ENCODE peak calls at places on chromosomes 6 and 20, in nine cellular contexts. One of them, this sample, is unnamed.

GRCh38 chr20:46305331-46305972 is 2.8 kb downstream of the CDH22 start:
- DNase-seq in NCI-H2081 treated with DMSO at 0.1 percent for 48 hours: no peak
- DNase-seq in mucosa of gallbladder: peak; percentile 14
- DNase-seq in nephron progenitor cell: no peak
- DNase-seq in EL: no peak
- DNase-seq in amygdala: no peak
- DNase-seq in central memory CD4-positive, alpha-beta T cell: no peak
- DNase-seq in NCI-H1105: no peak
- DNase-seq in T-helper 2 cell: no peak
- DNase-seq in this sample: no peak

GRCh38 chr20:49712918-49713778 is 530 bp downstream of the B4GALT5 start:
- DNase-seq in NCI-H2081 treated with DMSO at 0.1 percent for 48 hours: no peak
- DNase-seq in mucosa of gallbladder: no peak
- DNase-seq in nephron progenitor cell: no peak
- DNase-seq in EL: peak; percentile 44
- DNase-seq in amygdala: peak; percentile 24
- DNase-seq in central memory CD4-positive, alpha-beta T cell: no peak
- DNase-seq in NCI-H1105: peak; percentile 61
- DNase-seq in T-helper 2 cell: peak; percentile 61
- DNase-seq in this sample: no peak

GRCh38 chr20:54133434-54134427 is 40.1 kb downstream of the CYP24A1 start:
- DNase-seq in NCI-H2081 treated with DMSO at 0.1 percent for 48 hours: no peak
- DNase-seq in mucosa of gallbladder: peak; percentile 45
- DNase-seq in nephron progenitor cell: no peak
- DNase-seq in EL: peak; percentile 49
- DNase-seq in amygdala: no peak
- DNase-seq in central memory CD4-positive, alpha-beta T cell: no peak
- DNase-seq in NCI-H1105: no peak
- DNase-seq in T-helper 2 cell: no peak
- DNase-seq in this sample: no peak

GRCh38 chr6:20433929-20434328 is 32.2 kb downstream of the E2F3 start:
- DNase-seq in NCI-H2081 treated with DMSO at 0.1 percent for 48 hours: no peak
- DNase-seq in mucosa of gallbladder: no peak
- DNase-seq in nephron progenitor cell: no peak
- DNase-seq in EL: no peak
- DNase-seq in amygdala: no peak
- DNase-seq in central memory CD4-positive, alpha-beta T cell: no peak
- DNase-seq in NCI-H1105: no peak
- DNase-seq in T-helper 2 cell: no peak
- DNase-seq in this sample: no peak

GRCh38 chr6:34195726-34196115 is 41.0 kb upstream of the HMGA1 start:
- DNase-seq in NCI-H2081 treated with DMSO at 0.1 percent for 48 hours: no peak
- DNase-seq in mucosa of gallbladder: no peak
- DNase-seq in nephron progenitor cell: no peak
- DNase-seq in EL: no peak
- DNase-seq in amygdala: no peak
- DNase-seq in central memory CD4-positive, alpha-beta T cell: no peak
- DNase-seq in NCI-H1105: no peak
- DNase-seq in T-helper 2 cell: no peak
- DNase-seq in this sample: no peak

GRCh38 chr6:16591681-16592549 is 169.3 kb downstream of the ATXN1 start:
- DNase-seq in NCI-H2081 treated with DMSO at 0.1 percent for 48 hours: no peak
- DNase-seq in mucosa of gallbladder: no peak
- DNase-seq in nephron progenitor cell: no peak
- DNase-seq in EL: no peak
- DNase-seq in amygdala: no peak
- DNase-seq in central memory CD4-positive, alpha-beta T cell: no peak
- DNase-seq in NCI-H1105: no peak
- DNase-seq in T-helper 2 cell: peak; percentile 18
- DNase-seq in this sample: no peak

GRCh38 chr6:154039231-154039842 is at the start of gene OPRM1:
- DNase-seq in NCI-H2081 treated with DMSO at 0.1 percent for 48 hours: no peak
- DNase-seq in mucosa of gallbladder: peak; percentile 44
- DNase-seq in nephron progenitor cell: peak; percentile 97
- DNase-seq in EL: peak; percentile 16
- DNase-seq in amygdala: no peak
- DNase-seq in central memory CD4-positive, alpha-beta T cell: no peak
- DNase-seq in NCI-H1105: no peak
- DNase-seq in T-helper 2 cell: peak; percentile 37
- DNase-seq in this sample: no peak

GRCh38 chr6:139006470-139006869 is 18.4 kb upstream of the REPS1 start:
- DNase-seq in NCI-H2081 treated with DMSO at 0.1 percent for 48 hours: no peak
- DNase-seq in mucosa of gallbladder: no peak
- DNase-seq in nephron progenitor cell: no peak
- DNase-seq in EL: no peak
- DNase-seq in amygdala: no peak
- DNase-seq in central memory CD4-positive, alpha-beta T cell: no peak
- DNase-seq in NCI-H1105: no peak
- DNase-seq in T-helper 2 cell: no peak
- DNase-seq in this sample: no peak

GRCh38 chr6:22442826-22443225 is 126.5 kb upstream of the HDGFL1 start:
- DNase-seq in NCI-H2081 treated with DMSO at 0.1 percent for 48 hours: no peak
- DNase-seq in mucosa of gallbladder: no peak
- DNase-seq in nephron progenitor cell: no peak
- DNase-seq in EL: no peak
- DNase-seq in amygdala: no peak
- DNase-seq in central memory CD4-positive, alpha-beta T cell: no peak
- DNase-seq in NCI-H1105: no peak
- DNase-seq in T-helper 2 cell: no peak
- DNase-seq in this sample: no peak

GRCh38 chr6:136669299-136669699 is 119.1 kb upstream of the MAP7 start:
- DNase-seq in NCI-H2081 treated with DMSO at 0.1 percent for 48 hours: no peak
- DNase-seq in mucosa of gallbladder: no peak
- DNase-seq in nephron progenitor cell: no peak
- DNase-seq in EL: peak; percentile 89
- DNase-seq in amygdala: no peak
- DNase-seq in central memory CD4-positive, alpha-beta T cell: no peak
- DNase-seq in NCI-H1105: peak; percentile 10
- DNase-seq in T-helper 2 cell: no peak
- DNase-seq in this sample: no peak

GRCh38 chr6:127869772-127870404 is 31.0 kb downstream of the THEMIS start:
- DNase-seq in NCI-H2081 treated with DMSO at 0.1 percent for 48 hours: no peak
- DNase-seq in mucosa of gallbladder: no peak
- DNase-seq in nephron progenitor cell: no peak
- DNase-seq in EL: no peak
- DNase-seq in amygdala: peak; percentile 9
- DNase-seq in central memory CD4-positive, alpha-beta T cell: no peak
- DNase-seq in NCI-H1105: no peak
- DNase-seq in T-helper 2 cell: no peak
- DNase-seq in this sample: no peak

GRCh38 chr20:25372584-25373336 is 17.9 kb downstream of the ABHD12 start:
- DNase-seq in NCI-H2081 treated with DMSO at 0.1 percent for 48 hours: no peak
- DNase-seq in mucosa of gallbladder: no peak
- DNase-seq in nephron progenitor cell: no peak
- DNase-seq in EL: peak; percentile 94
- DNase-seq in amygdala: no peak
- DNase-seq in central memory CD4-positive, alpha-beta T cell: no peak
- DNase-seq in NCI-H1105: no peak
- DNase-seq in T-helper 2 cell: peak; percentile 15
- DNase-seq in this sample: no peak

GRCh38 chr6:33826537-33826936 is 22.7 kb upstream of the MLN start:
- DNase-seq in NCI-H2081 treated with DMSO at 0.1 percent for 48 hours: no peak
- DNase-seq in mucosa of gallbladder: no peak
- DNase-seq in nephron progenitor cell: no peak
- DNase-seq in EL: no peak
- DNase-seq in amygdala: no peak
- DNase-seq in central memory CD4-positive, alpha-beta T cell: no peak
- DNase-seq in NCI-H1105: no peak
- DNase-seq in T-helper 2 cell: no peak
- DNase-seq in this sample: no peak

GRCh38 chr6:105726902-105727655 is 324.2 kb upstream of the PREP start:
- DNase-seq in NCI-H2081 treated with DMSO at 0.1 percent for 48 hours: no peak
- DNase-seq in mucosa of gallbladder: no peak
- DNase-seq in nephron progenitor cell: no peak
- DNase-seq in EL: no peak
- DNase-seq in amygdala: no peak
- DNase-seq in central memory CD4-positive, alpha-beta T cell: no peak
- DNase-seq in NCI-H1105: no peak
- DNase-seq in T-helper 2 cell: no peak
- DNase-seq in this sample: no peak

GRCh38 chr20:60402209-60403058 is 444.2 kb downstream of the CDH26 start:
- DNase-seq in NCI-H2081 treated with DMSO at 0.1 percent for 48 hours: no peak
- DNase-seq in mucosa of gallbladder: no peak
- DNase-seq in nephron progenitor cell: no peak
- DNase-seq in EL: no peak
- DNase-seq in amygdala: no peak
- DNase-seq in central memory CD4-positive, alpha-beta T cell: no peak
- DNase-seq in NCI-H1105: no peak
- DNase-seq in T-helper 2 cell: peak; percentile 57
- DNase-seq in this sample: no peak

GRCh38 chr6:139448094-139448649 is 73.7 kb upstream of the CITED2 start:
- DNase-seq in NCI-H2081 treated with DMSO at 0.1 percent for 48 hours: no peak
- DNase-seq in mucosa of gallbladder: no peak
- DNase-seq in nephron progenitor cell: no peak
- DNase-seq in EL: peak; percentile 27
- DNase-seq in amygdala: no peak
- DNase-seq in central memory CD4-positive, alpha-beta T cell: no peak
- DNase-seq in NCI-H1105: no peak
- DNase-seq in T-helper 2 cell: peak; percentile 76
- DNase-seq in this sample: no peak

GRCh38 chr20:50704514-50704913 is 13.2 kb upstream of the RIPOR3 start:
- DNase-seq in NCI-H2081 treated with DMSO at 0.1 percent for 48 hours: no peak
- DNase-seq in mucosa of gallbladder: no peak
- DNase-seq in nephron progenitor cell: no peak
- DNase-seq in EL: no peak
- DNase-seq in amygdala: no peak
- DNase-seq in central memory CD4-positive, alpha-beta T cell: no peak
- DNase-seq in NCI-H1105: no peak
- DNase-seq in T-helper 2 cell: no peak
- DNase-seq in this sample: no peak

GRCh38 chr6:164296411-164296810 is 881.9 kb downstream of the QKI start:
- DNase-seq in NCI-H2081 treated with DMSO at 0.1 percent for 48 hours: no peak
- DNase-seq in mucosa of gallbladder: no peak
- DNase-seq in nephron progenitor cell: no peak
- DNase-seq in EL: no peak
- DNase-seq in amygdala: no peak
- DNase-seq in central memory CD4-positive, alpha-beta T cell: no peak
- DNase-seq in NCI-H1105: no peak
- DNase-seq in T-helper 2 cell: no peak
- DNase-seq in this sample: no peak

GRCh38 chr6:29499704-29500103 is 11.9 kb upstream of the MAS1L start:
- DNase-seq in NCI-H2081 treated with DMSO at 0.1 percent for 48 hours: no peak
- DNase-seq in mucosa of gallbladder: no peak
- DNase-seq in nephron progenitor cell: no peak
- DNase-seq in EL: no peak
- DNase-seq in amygdala: no peak
- DNase-seq in central memory CD4-positive, alpha-beta T cell: no peak
- DNase-seq in NCI-H1105: no peak
- DNase-seq in T-helper 2 cell: no peak
- DNase-seq in this sample: no peak

GRCh38 chr20:59013031-59013951 is 5.9 kb upstream of the TUBB1 start:
- DNase-seq in NCI-H2081 treated with DMSO at 0.1 percent for 48 hours: no peak
- DNase-seq in mucosa of gallbladder: no peak
- DNase-seq in nephron progenitor cell: no peak
- DNase-seq in EL: no peak
- DNase-seq in amygdala: no peak
- DNase-seq in central memory CD4-positive, alpha-beta T cell: no peak
- DNase-seq in NCI-H1105: no peak
- DNase-seq in T-helper 2 cell: no peak
- DNase-seq in this sample: no peak

GRCh38 chr6:42378125-42378524 is 73.6 kb downstream of the TRERF1 start:
- DNase-seq in NCI-H2081 treated with DMSO at 0.1 percent for 48 hours: no peak
- DNase-seq in mucosa of gallbladder: no peak
- DNase-seq in nephron progenitor cell: no peak
- DNase-seq in EL: no peak
- DNase-seq in amygdala: no peak
- DNase-seq in central memory CD4-positive, alpha-beta T cell: no peak
- DNase-seq in NCI-H1105: no peak
- DNase-seq in T-helper 2 cell: peak; percentile 94
- DNase-seq in this sample: no peak

GRCh38 chr6:75445738-75446137 is 47.9 kb downstream of the FILIP1 start:
- DNase-seq in NCI-H2081 treated with DMSO at 0.1 percent for 48 hours: no peak
- DNase-seq in mucosa of gallbladder: no peak
- DNase-seq in nephron progenitor cell: no peak
- DNase-seq in EL: no peak
- DNase-seq in amygdala: no peak
- DNase-seq in central memory CD4-positive, alpha-beta T cell: no peak
- DNase-seq in NCI-H1105: no peak
- DNase-seq in T-helper 2 cell: no peak
- DNase-seq in this sample: no peak

GRCh38 chr6:70834520-70834919 is 122.3 kb downstream of the B3GAT2 start:
- DNase-seq in NCI-H2081 treated with DMSO at 0.1 percent for 48 hours: no peak
- DNase-seq in mucosa of gallbladder: no peak
- DNase-seq in nephron progenitor cell: no peak
- DNase-seq in EL: peak; percentile 14
- DNase-seq in amygdala: no peak
- DNase-seq in central memory CD4-positive, alpha-beta T cell: no peak
- DNase-seq in NCI-H1105: no peak
- DNase-seq in T-helper 2 cell: no peak
- DNase-seq in this sample: no peak

GRCh38 chr6:108606130-108606797 is 45.5 kb downstream of the FOXO3 start:
- DNase-seq in NCI-H2081 treated with DMSO at 0.1 percent for 48 hours: no peak
- DNase-seq in mucosa of gallbladder: no peak
- DNase-seq in nephron progenitor cell: no peak
- DNase-seq in EL: no peak
- DNase-seq in amygdala: no peak
- DNase-seq in central memory CD4-positive, alpha-beta T cell: no peak
- DNase-seq in NCI-H1105: no peak
- DNase-seq in T-helper 2 cell: no peak
- DNase-seq in this sample: no peak

GRCh38 chr6:133396225-133396624 is 155.1 kb downstream of the EYA4 start:
- DNase-seq in NCI-H2081 treated with DMSO at 0.1 percent for 48 hours: no peak
- DNase-seq in mucosa of gallbladder: no peak
- DNase-seq in nephron progenitor cell: no peak
- DNase-seq in EL: peak; percentile 1
- DNase-seq in amygdala: no peak
- DNase-seq in central memory CD4-positive, alpha-beta T cell: no peak
- DNase-seq in NCI-H1105: peak; percentile 75
- DNase-seq in T-helper 2 cell: no peak
- DNase-seq in this sample: no peak

GRCh38 chr20:63290677-63291472 is 2.1 kb upstream of the COL20A1 start:
- DNase-seq in NCI-H2081 treated with DMSO at 0.1 percent for 48 hours: no peak
- DNase-seq in mucosa of gallbladder: no peak
- DNase-seq in nephron progenitor cell: peak; percentile 84
- DNase-seq in EL: peak; percentile 35
- DNase-seq in amygdala: no peak
- DNase-seq in central memory CD4-positive, alpha-beta T cell: peak; percentile 43
- DNase-seq in NCI-H1105: peak; percentile 24
- DNase-seq in T-helper 2 cell: peak; percentile 52
- DNase-seq in this sample: peak; percentile 73

GRCh38 chr20:8782804-8783203 is 286.1 kb upstream of the PLCB4 start:
- DNase-seq in NCI-H2081 treated with DMSO at 0.1 percent for 48 hours: no peak
- DNase-seq in mucosa of gallbladder: no peak
- DNase-seq in nephron progenitor cell: no peak
- DNase-seq in EL: peak; percentile 37
- DNase-seq in amygdala: no peak
- DNase-seq in central memory CD4-positive, alpha-beta T cell: no peak
- DNase-seq in NCI-H1105: no peak
- DNase-seq in T-helper 2 cell: no peak
- DNase-seq in this sample: no peak

GRCh38 chr6:136846046-136846445 is 23.7 kb downstream of the PEX7 start:
- DNase-seq in NCI-H2081 treated with DMSO at 0.1 percent for 48 hours: no peak
- DNase-seq in mucosa of gallbladder: peak; percentile 63
- DNase-seq in nephron progenitor cell: peak; percentile 36
- DNase-seq in EL: peak; percentile 52
- DNase-seq in amygdala: no peak
- DNase-seq in central memory CD4-positive, alpha-beta T cell: peak; percentile 13
- DNase-seq in NCI-H1105: peak; percentile 29
- DNase-seq in T-helper 2 cell: peak; percentile 65
- DNase-seq in this sample: peak; percentile 22

GRCh38 chr20:63497946-63498935 is 642 bp downstream of the EEF1A2 start:
- DNase-seq in NCI-H2081 treated with DMSO at 0.1 percent for 48 hours: no peak
- DNase-seq in mucosa of gallbladder: peak; percentile 47
- DNase-seq in nephron progenitor cell: no peak
- DNase-seq in EL: peak; percentile 71
- DNase-seq in amygdala: no peak
- DNase-seq in central memory CD4-positive, alpha-beta T cell: no peak
- DNase-seq in NCI-H1105: peak; percentile 20
- DNase-seq in T-helper 2 cell: no peak
- DNase-seq in this sample: no peak

GRCh38 chr6:72672906-72673305 is 51.0 kb downstream of the KCNQ5 start:
- DNase-seq in NCI-H2081 treated with DMSO at 0.1 percent for 48 hours: no peak
- DNase-seq in mucosa of gallbladder: no peak
- DNase-seq in nephron progenitor cell: no peak
- DNase-seq in EL: no peak
- DNase-seq in amygdala: no peak
- DNase-seq in central memory CD4-positive, alpha-beta T cell: no peak
- DNase-seq in NCI-H1105: no peak
- DNase-seq in T-helper 2 cell: no peak
- DNase-seq in this sample: no peak

GRCh38 chr20:38151455-38151854 is 13.6 kb downstream of the TGM2 start:
- DNase-seq in NCI-H2081 treated with DMSO at 0.1 percent for 48 hours: no peak
- DNase-seq in mucosa of gallbladder: no peak
- DNase-seq in nephron progenitor cell: no peak
- DNase-seq in EL: no peak
- DNase-seq in amygdala: no peak
- DNase-seq in central memory CD4-positive, alpha-beta T cell: no peak
- DNase-seq in NCI-H1105: no peak
- DNase-seq in T-helper 2 cell: no peak
- DNase-seq in this sample: no peak